ENCODE peak calls at places on chromosomes 3 and 15, in four cellular contexts. P, A, N and Y are unnamed samples.

GRCh38 chr3:140530603-140531002 is 147.3 kb upstream of the TRIM42 start:
- DNase-seq in P (no peak), N (no peak), A (no peak), Y (no peak)

GRCh38 chr15:99438222-99438592 is 127.6 kb upstream of the MEF2A start:
- DNase-seq in P (no peak), N (no peak), A (no peak), Y (no peak)

GRCh38 chr3:159340877-159341500 is 539.1 kb downstream of the MFSD1 start:
- DNase-seq in N (peak; percentile 38), P (no peak), A (no peak), Y (peak; percentile 10)

GRCh38 chr3:32217339-32217738 is 21.1 kb upstream of the CMTM8 start:
- DNase-seq in P (no peak), A (no peak), N (no peak), Y (no peak)

GRCh38 chr3:46852839-46853355 is 10.3 kb downstream of the MYL3 start:
- DNase-seq in P (no peak), N (no peak), A (no peak), Y (no peak)

GRCh38 chr3:52695798-52696649 is 9.6 kb downstream of the GLT8D1 start:
- DNase-seq in P (no peak), N (no peak), A (no peak), Y (no peak)

GRCh38 chr15:89632563-89633430 is 22.5 kb downstream of the KIF7 start:
- DNase-seq in P (no peak), A (no peak), N (no peak), Y (no peak)

GRCh38 chr3:139128803-139129202 is 84.1 kb upstream of the PRR23C start:
- DNase-seq in P (no peak), A (peak; percentile 81), N (no peak), Y (no peak)

GRCh38 chr15:56537881-56538280 is 72.9 kb upstream of the MNS1 start:
- DNase-seq in A (peak; percentile 5), N (no peak), P (no peak), Y (no peak)

GRCh38 chr3:108623504-108623903 is 34.0 kb downstream of the DZIP3 start:
- DNase-seq in A (peak; percentile 6), N (no peak), P (no peak), Y (no peak)

GRCh38 chr3:60010778-60011177 is 961.0 kb upstream of the CFAP20DC start:
- DNase-seq in N (no peak), A (no peak), P (no peak), Y (no peak)

GRCh38 chr15:71048913-71049675 is 66.2 kb upstream of the THSD4 start:
- DNase-seq in A (peak; percentile 96), N (peak; percentile 96), P (no peak), Y (peak; percentile 97)

GRCh38 chr3:135918600-135918999 is 46.9 kb upstream of the PPP2R3A start:
- DNase-seq in N (peak; percentile 69), A (peak; percentile 69), P (peak; percentile 24), Y (peak; percentile 69)

GRCh38 chr3:150407051-150407817 is 864 bp upstream of the TSC22D2 start:
- DNase-seq in A (peak; percentile 88), N (peak; percentile 76), P (no peak), Y (peak; percentile 57)

GRCh38 chr15:40789119-40789518 is 17.8 kb upstream of the ZFYVE19 start:
- DNase-seq in N (no peak), A (no peak), P (no peak), Y (no peak)

GRCh38 chr3:17401912-17402311 is 340.5 kb downstream of the TBC1D5 start:
- DNase-seq in P (no peak), N (no peak), A (no peak), Y (no peak)

GRCh38 chr3:189588061-189588817 is 43.0 kb upstream of the TP63 start:
- DNase-seq in P (no peak), A (peak; percentile 94), N (peak; percentile 81), Y (peak; percentile 83)

GRCh38 chr3:194267744-194268658 is 83.1 kb downstream of the CPN2 start:
- DNase-seq in A (peak; percentile 97), N (peak; percentile 98), P (no peak), Y (peak; percentile 99)

GRCh38 chr15:98160236-98160635 is 199.7 kb downstream of the ARRDC4 start:
- DNase-seq in P (no peak), A (no peak), N (no peak), Y (no peak)

GRCh38 chr15:32104061-32104980 is 74.0 kb downstream of the CHRNA7 start:
- DNase-seq in N (no peak), P (no peak), A (no peak), Y (no peak)

GRCh38 chr3:167705840-167706239 is 28.9 kb downstream of the PDCD10 start:
- DNase-seq in N (peak; percentile 22), A (peak; percentile 47), P (no peak), Y (peak; percentile 31)

GRCh38 chr15:34582461-34583357 is 742 bp downstream of the GOLGA8B start:
- DNase-seq in A (no peak), P (peak; percentile 2), N (peak; percentile 39), Y (peak; percentile 14)

GRCh38 chr15:47743886-47744285 is 26.6 kb downstream of the SEMA6D start:
- DNase-seq in A (no peak), N (no peak), P (no peak), Y (no peak)

GRCh38 chr3:58924581-58924980 is 125.2 kb downstream of the CFAP20DC start:
- DNase-seq in N (no peak), A (peak; percentile 59), P (no peak), Y (peak; percentile 31)

DNA sequence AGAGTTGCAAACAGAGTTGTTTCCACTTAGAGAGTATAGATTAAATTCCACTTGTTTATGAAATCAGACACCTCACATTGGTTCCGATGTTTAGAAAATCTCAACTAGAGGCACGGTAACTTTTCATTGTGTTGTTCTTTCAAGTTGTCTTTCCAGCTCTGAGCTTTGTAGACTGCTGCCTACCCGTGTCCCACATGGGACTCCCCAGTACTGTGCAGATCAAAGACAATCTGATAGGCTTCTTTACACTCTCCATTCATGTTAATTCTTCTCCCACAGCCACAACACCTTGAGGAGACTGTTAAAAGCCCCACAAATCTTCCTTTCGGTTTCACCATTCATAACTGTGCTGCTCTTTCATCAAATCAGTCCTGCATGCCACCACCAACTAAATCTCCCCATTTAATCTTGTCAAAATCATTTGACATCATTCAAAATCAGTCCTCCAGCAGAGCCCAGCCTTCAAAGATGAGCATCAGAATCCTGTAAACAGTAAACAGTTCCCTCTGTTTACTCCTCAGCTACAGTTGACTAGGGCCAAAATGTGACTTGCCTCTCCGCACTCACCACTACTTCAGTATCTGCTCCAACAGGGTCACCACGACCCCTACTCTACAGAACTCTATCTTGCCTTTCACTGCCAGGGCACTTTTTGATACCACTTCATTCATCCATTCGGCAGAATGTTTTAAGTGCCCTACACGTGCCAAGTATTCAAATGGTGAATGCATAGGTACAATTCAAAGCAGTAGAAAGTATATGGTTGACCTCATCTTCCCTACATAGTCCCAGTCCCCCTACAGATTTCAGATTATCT is 8.3 kb downstream of the ANXA2 start:
- DNase-seq in N (no peak), A (no peak), P (no peak), Y (no peak)
- H3K4me3 ChIP-seq in N (peak overlapping the region; percentile 44), A (peak overlapping the region; percentile 20), P (no peak overlapping the region), Y (no peak overlapping the region)

DNA sequence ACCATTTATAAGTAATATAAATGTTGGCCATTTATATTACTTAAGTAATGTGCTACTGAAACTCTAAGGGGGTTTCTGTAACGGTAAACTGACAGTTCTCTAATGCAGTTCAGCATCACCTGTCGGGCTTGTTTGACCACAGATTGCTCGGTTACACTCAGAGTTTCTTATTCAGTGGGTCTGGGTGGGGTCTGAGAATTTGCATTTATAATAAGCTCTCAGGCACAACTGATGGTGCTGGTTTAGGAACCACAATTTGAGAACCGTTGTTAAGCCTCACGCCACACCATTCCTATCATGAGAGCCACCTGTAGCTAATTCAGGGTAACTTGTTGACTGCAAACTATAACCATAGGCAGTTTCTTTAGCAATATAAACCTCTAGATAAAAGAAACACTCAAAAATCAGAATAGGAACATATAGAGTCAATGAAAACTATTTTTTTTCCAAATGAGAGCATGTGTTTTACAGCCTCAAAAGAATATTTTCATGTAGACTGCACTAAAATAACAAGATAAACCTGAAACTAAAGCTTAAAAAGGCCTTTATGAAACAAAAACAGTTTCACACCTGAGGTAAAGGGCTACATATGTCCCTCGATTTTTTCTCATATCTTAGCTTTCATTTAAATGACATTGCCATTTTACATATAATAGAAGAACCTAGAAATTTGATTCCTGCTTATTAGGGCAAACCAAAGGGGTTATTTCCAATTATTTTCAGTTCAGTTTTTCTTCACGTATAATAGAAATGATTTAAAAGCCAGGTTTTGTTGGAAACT is 604.8 kb downstream of the UNC13C start:
- DNase-seq in P (no peak), A (no peak), N (no peak), Y (no peak)
- TF ChIP-seq CTCF in P (no peak), A (no peak), N (no peak), Y (no peak)

GRCh38 chr3:143203142-143203541 is 83.6 kb downstream of the CHST2 start:
- DNase-seq in A (no peak), N (no peak), P (no peak), Y (no peak)

GRCh38 chr3:143201066-143201465 is 81.5 kb downstream of the CHST2 start:
- DNase-seq in A (peak; percentile 39), P (no peak), N (no peak), Y (no peak)

GRCh38 chr3:143203848-143204247 is 84.3 kb downstream of the CHST2 start:
- DNase-seq in P (no peak), N (no peak), A (peak; percentile 69), Y (peak; percentile 11)

GRCh38 chr3:143199998-143200909 is 80.7 kb downstream of the CHST2 start:
- DNase-seq in N (no peak), A (peak; percentile 48), P (no peak), Y (no peak)

GRCh38 chr3:143201870-143202269 is 82.3 kb downstream of the CHST2 start:
- DNase-seq in A (no peak), N (no peak), P (no peak), Y (no peak)
- H3K4me3 ChIP-seq in A (no peak overlapping the region), N (no peak overlapping the region), P (no peak overlapping the region), Y (no peak overlapping the region)

GRCh38 chr15:91268510-91268909 is 168.5 kb downstream of the SV2B start:
- DNase-seq in P (peak; percentile 44), A (peak; percentile 11), N (no peak), Y (no peak)
- TF ChIP-seq CTCF in P (peak; percentile 74), A (peak; percentile 37), N (peak; percentile 34), Y (peak; percentile 27)

GRCh38 chr3:116446037-116446436 is 750 bp upstream of the LSAMP start:
- DNase-seq in N (no peak), A (no peak), P (no peak), Y (no peak)
- H3K4me3 ChIP-seq in N (no peak overlapping the region), A (no peak overlapping the region), P (no peak overlapping the region), Y (no peak overlapping the region)

GRCh38 chr15:22980189-22981136 is at the start of gene CYFIP1:
- DNase-seq in A (peak; percentile 80), N (peak; percentile 89), P (peak; percentile 61), Y (peak; percentile 82)

GRCh38 chr15:22979069-22979698 is 984 bp downstream of the CYFIP1 start:
- DNase-seq in P (no peak), N (peak; percentile 55), A (peak; percentile 40), Y (peak; percentile 52)

GRCh38 chr15:22978691-22979068 is 1.5 kb downstream of the CYFIP1 start:
- DNase-seq in N (peak; percentile 6), P (no peak), A (no peak), Y (no peak)

GRCh38 chr15:22979699-22980188 is 424 bp downstream of the CYFIP1 start:
- DNase-seq in P (no peak), A (peak; percentile 22), N (peak; percentile 39), Y (peak; percentile 38)

GRCh38 chr15:22981336-22981840 is 1.2 kb upstream of the CYFIP1 start:
- DNase-seq in N (no peak), P (no peak), A (no peak), Y (no peak)
- TF ChIP-seq CTCF in N (no peak), P (no peak), A (no peak), Y (no peak)